ENCODE peak calls at places on chromosomes 13 and 19, in six cellular contexts. One of them, this sample, is unnamed.

GRCh38 chr13:92103673-92104296 is 705.4 kb downstream of the GPC5 start:
- DNase-seq in tibial nerve: no peak
- DNase-seq in osteoblast: no peak
- DNase-seq in fibroblast of lung: peak; percentile 54
- DNase-seq in CD8-positive, alpha-beta T cell: no peak
- DNase-seq in astrocyte of the cerebellum: no peak
- DNase-seq in this sample: no peak

GRCh38 chr13:26037302-26037701 is 14.5 kb downstream of the SHISA2 start:
- DNase-seq in astrocyte of the cerebellum: no peak
- DNase-seq in fibroblast of lung: no peak
- DNase-seq in tibial nerve: no peak
- DNase-seq in osteoblast: no peak
- DNase-seq in CD8-positive, alpha-beta T cell: peak; percentile 30
- DNase-seq in this sample: no peak

GRCh38 chr19:1516395-1516753 is 3.6 kb upstream of the ADAMTSL5 start:
- DNase-seq in fibroblast of lung: no peak
- DNase-seq in astrocyte of the cerebellum: no peak
- DNase-seq in CD8-positive, alpha-beta T cell: no peak
- DNase-seq in osteoblast: peak; percentile 90
- DNase-seq in tibial nerve: no peak
- DNase-seq in this sample: no peak

GRCh38 chr19:39941615-39942507 is 7.4 kb upstream of the FCGBP start:
- DNase-seq in CD8-positive, alpha-beta T cell: peak; percentile 73
- DNase-seq in fibroblast of lung: peak; percentile 34
- DNase-seq in osteoblast: no peak
- DNase-seq in tibial nerve: peak; percentile 20
- DNase-seq in astrocyte of the cerebellum: peak; percentile 2
- DNase-seq in this sample: peak; percentile 15

GRCh38 chr13:101514100-101514499 is 61.6 kb downstream of the ITGBL1 start:
- DNase-seq in astrocyte of the cerebellum: no peak
- DNase-seq in CD8-positive, alpha-beta T cell: no peak
- DNase-seq in osteoblast: no peak
- DNase-seq in fibroblast of lung: no peak
- DNase-seq in tibial nerve: no peak
- DNase-seq in this sample: no peak

GRCh38 chr13:81393686-81394085 is 1052.8 kb upstream of the SPRY2 start:
- DNase-seq in fibroblast of lung: no peak
- DNase-seq in CD8-positive, alpha-beta T cell: no peak
- DNase-seq in astrocyte of the cerebellum: no peak
- DNase-seq in tibial nerve: no peak
- DNase-seq in osteoblast: no peak
- DNase-seq in this sample: no peak

GRCh38 chr19:48752511-48753365 is at the start of gene FUT1:
- DNase-seq in tibial nerve: no peak
- DNase-seq in astrocyte of the cerebellum: no peak
- DNase-seq in osteoblast: peak; percentile 82
- DNase-seq in fibroblast of lung: peak; percentile 40
- DNase-seq in CD8-positive, alpha-beta T cell: peak; percentile 49
- DNase-seq in this sample: no peak

GRCh38 chr13:97880298-97880675 is 73.2 kb upstream of the IPO5 start:
- DNase-seq in fibroblast of lung: no peak
- DNase-seq in osteoblast: peak; percentile 74
- DNase-seq in tibial nerve: no peak
- DNase-seq in astrocyte of the cerebellum: no peak
- DNase-seq in CD8-positive, alpha-beta T cell: no peak
- DNase-seq in this sample: no peak

GRCh38 chr19:678791-679388 is 2.7 kb downstream of the FSTL3 start:
- DNase-seq in fibroblast of lung: no peak
- DNase-seq in tibial nerve: no peak
- DNase-seq in osteoblast: peak; percentile 64
- DNase-seq in CD8-positive, alpha-beta T cell: peak; percentile 18
- DNase-seq in astrocyte of the cerebellum: no peak
- DNase-seq in this sample: no peak

GRCh38 chr19:54137913-54138776 is 583 bp downstream of the CNOT3 start:
- DNase-seq in tibial nerve: no peak
- DNase-seq in osteoblast: peak; percentile 91
- DNase-seq in astrocyte of the cerebellum: no peak
- DNase-seq in fibroblast of lung: no peak
- DNase-seq in CD8-positive, alpha-beta T cell: peak; percentile 49
- DNase-seq in this sample: no peak

GRCh38 chr19:10566658-10567410 is 1.0 kb upstream of the KRI1 start:
- DNase-seq in CD8-positive, alpha-beta T cell: peak; percentile 77
- DNase-seq in tibial nerve: no peak
- DNase-seq in osteoblast: no peak
- DNase-seq in fibroblast of lung: no peak
- DNase-seq in astrocyte of the cerebellum: no peak
- DNase-seq in this sample: no peak
- H3K4me3 ChIP-seq in CD8-positive, alpha-beta T cell: peak overlapping the region; percentile 97
- H3K4me3 ChIP-seq in tibial nerve: peak overlapping the region; percentile 2
- H3K4me3 ChIP-seq in osteoblast: peak overlapping the region; percentile 93
- H3K4me3 ChIP-seq in fibroblast of lung: peak overlapping the region; percentile 43
- H3K4me3 ChIP-seq in astrocyte of the cerebellum: no peak overlapping the region
- H3K4me3 ChIP-seq in this sample: peak overlapping the region; percentile 86

GRCh38 chr19:3557461-3558248 is at the start of gene MFSD12:
- DNase-seq in osteoblast: peak; percentile 100
- DNase-seq in CD8-positive, alpha-beta T cell: peak; percentile 93
- DNase-seq in astrocyte of the cerebellum: peak; percentile 73
- DNase-seq in fibroblast of lung: peak; percentile 93
- DNase-seq in tibial nerve: peak; percentile 91
- DNase-seq in this sample: peak; percentile 91
- TF ChIP-seq CTCF in osteoblast: no peak
- TF ChIP-seq CTCF in CD8-positive, alpha-beta T cell: no peak
- TF ChIP-seq CTCF in astrocyte of the cerebellum: no peak
- TF ChIP-seq CTCF in fibroblast of lung: no peak
- TF ChIP-seq CTCF in tibial nerve: no peak
- TF ChIP-seq CTCF in this sample: no peak

DNA sequence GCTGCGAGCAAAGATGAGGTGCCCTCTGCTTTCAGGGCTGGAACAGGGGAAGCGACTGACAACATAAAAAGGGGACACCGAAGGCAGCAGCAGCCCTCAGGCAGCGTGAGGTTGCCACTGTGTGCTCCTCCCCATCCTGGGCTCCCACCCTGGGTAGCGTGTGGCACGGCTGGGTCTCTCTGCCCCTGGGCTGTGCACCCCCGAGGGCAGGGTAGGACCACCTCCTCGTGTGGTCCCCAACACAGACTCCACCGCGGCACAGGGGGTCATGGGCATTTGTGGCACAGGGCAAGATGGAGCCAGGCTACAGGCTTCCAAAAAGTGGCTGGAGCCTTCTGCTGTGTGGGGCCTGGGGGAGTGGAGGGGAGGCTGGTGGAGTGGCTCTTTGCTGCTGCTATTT is 6.5 kb upstream of the RSPH6A start:
- DNase-seq in astrocyte of the cerebellum: no peak
- DNase-seq in osteoblast: no peak
- DNase-seq in fibroblast of lung: no peak
- DNase-seq in CD8-positive, alpha-beta T cell: no peak
- DNase-seq in tibial nerve: no peak
- DNase-seq in this sample: no peak
- H3K4me3 ChIP-seq in astrocyte of the cerebellum: no peak overlapping the region
- H3K4me3 ChIP-seq in osteoblast: no peak overlapping the region
- H3K4me3 ChIP-seq in fibroblast of lung: no peak overlapping the region
- H3K4me3 ChIP-seq in CD8-positive, alpha-beta T cell: no peak overlapping the region
- H3K4me3 ChIP-seq in tibial nerve: no peak overlapping the region
- H3K4me3 ChIP-seq in this sample: no peak overlapping the region

GRCh38 chr13:99749627-99750026 is 221.9 kb downstream of the ZIC5 start:
- DNase-seq in fibroblast of lung: no peak
- DNase-seq in tibial nerve: no peak
- DNase-seq in CD8-positive, alpha-beta T cell: no peak
- DNase-seq in osteoblast: peak; percentile 66
- DNase-seq in astrocyte of the cerebellum: no peak
- DNase-seq in this sample: no peak
- TF ChIP-seq CTCF in fibroblast of lung: no peak
- TF ChIP-seq CTCF in tibial nerve: no peak
- TF ChIP-seq CTCF in CD8-positive, alpha-beta T cell: no peak
- TF ChIP-seq CTCF in osteoblast: no peak
- TF ChIP-seq CTCF in astrocyte of the cerebellum: no peak
- TF ChIP-seq CTCF in this sample: no peak

GRCh38 chr13:109868583-109869311 is 82.4 kb upstream of the IRS2 start:
- DNase-seq in astrocyte of the cerebellum: no peak
- DNase-seq in fibroblast of lung: no peak
- DNase-seq in tibial nerve: no peak
- DNase-seq in osteoblast: no peak
- DNase-seq in CD8-positive, alpha-beta T cell: no peak
- DNase-seq in this sample: peak; percentile 55

GRCh38 chr13:109870281-109871017 is 84.1 kb upstream of the IRS2 start:
- DNase-seq in astrocyte of the cerebellum: no peak
- DNase-seq in tibial nerve: no peak
- DNase-seq in fibroblast of lung: no peak
- DNase-seq in osteoblast: no peak
- DNase-seq in CD8-positive, alpha-beta T cell: no peak
- DNase-seq in this sample: no peak

GRCh38 chr13:109867766-109868165 is 81.4 kb upstream of the IRS2 start:
- DNase-seq in CD8-positive, alpha-beta T cell: no peak
- DNase-seq in tibial nerve: no peak
- DNase-seq in astrocyte of the cerebellum: no peak
- DNase-seq in osteoblast: no peak
- DNase-seq in fibroblast of lung: no peak
- DNase-seq in this sample: peak; percentile 45

GRCh38 chr13:109871018-109871370 is 84.6 kb upstream of the IRS2 start:
- DNase-seq in tibial nerve: no peak
- DNase-seq in CD8-positive, alpha-beta T cell: no peak
- DNase-seq in fibroblast of lung: peak; percentile 74
- DNase-seq in astrocyte of the cerebellum: no peak
- DNase-seq in osteoblast: peak; percentile 78
- DNase-seq in this sample: peak; percentile 73

GRCh38 chr13:109869312-109870237 is 83.2 kb upstream of the IRS2 start:
- DNase-seq in fibroblast of lung: peak; percentile 70
- DNase-seq in osteoblast: no peak
- DNase-seq in CD8-positive, alpha-beta T cell: peak; percentile 23
- DNase-seq in tibial nerve: no peak
- DNase-seq in astrocyte of the cerebellum: no peak
- DNase-seq in this sample: no peak
- H3K4me3 ChIP-seq in fibroblast of lung: peak overlapping the region; percentile 44
- H3K4me3 ChIP-seq in osteoblast: peak overlapping the region; percentile 57
- H3K4me3 ChIP-seq in CD8-positive, alpha-beta T cell: peak overlapping the region; percentile 30
- H3K4me3 ChIP-seq in tibial nerve: no peak overlapping the region
- H3K4me3 ChIP-seq in astrocyte of the cerebellum: peak overlapping the region; percentile 24
- H3K4me3 ChIP-seq in this sample: no peak overlapping the region

GRCh38 chr13:87669379-87669978 is 1.7 kb upstream of the SLITRK5 start:
- DNase-seq in CD8-positive, alpha-beta T cell: no peak
- DNase-seq in fibroblast of lung: peak; percentile 42
- DNase-seq in osteoblast: no peak
- DNase-seq in astrocyte of the cerebellum: peak; percentile 44
- DNase-seq in tibial nerve: no peak
- DNase-seq in this sample: peak; percentile 31
- TF ChIP-seq CTCF in CD8-positive, alpha-beta T cell: no peak
- TF ChIP-seq CTCF in fibroblast of lung: peak; percentile 75
- TF ChIP-seq CTCF in osteoblast: peak; percentile 39
- TF ChIP-seq CTCF in astrocyte of the cerebellum: peak; percentile 78
- TF ChIP-seq CTCF in tibial nerve: peak; percentile 38
- TF ChIP-seq CTCF in this sample: peak; percentile 66

DNA sequence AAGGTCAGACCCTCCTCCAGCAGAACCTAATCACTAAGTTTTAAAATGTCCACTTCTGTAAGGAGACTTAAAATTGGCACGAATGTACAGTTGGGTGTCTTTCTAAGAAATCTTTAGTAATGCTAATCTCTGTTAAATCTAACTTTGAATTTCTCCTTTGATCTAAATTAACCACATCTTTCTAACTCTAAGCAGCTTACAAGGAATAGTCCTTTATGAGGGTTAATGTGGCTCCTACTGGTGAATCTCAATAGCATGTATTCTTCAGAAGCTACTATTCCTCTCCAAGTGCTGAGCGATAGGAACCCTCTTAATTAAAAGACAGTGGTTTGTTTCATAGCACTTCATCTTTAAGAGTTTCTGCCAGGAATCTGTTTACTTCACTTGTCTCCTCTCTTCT is 57.9 kb downstream of the ATP7B start:
- DNase-seq in astrocyte of the cerebellum: no peak
- DNase-seq in CD8-positive, alpha-beta T cell: no peak
- DNase-seq in osteoblast: no peak
- DNase-seq in fibroblast of lung: no peak
- DNase-seq in tibial nerve: no peak
- DNase-seq in this sample: no peak
- H3K4me3 ChIP-seq in astrocyte of the cerebellum: no peak overlapping the region
- H3K4me3 ChIP-seq in CD8-positive, alpha-beta T cell: no peak overlapping the region
- H3K4me3 ChIP-seq in osteoblast: no peak overlapping the region
- H3K4me3 ChIP-seq in fibroblast of lung: no peak overlapping the region
- H3K4me3 ChIP-seq in tibial nerve: no peak overlapping the region
- H3K4me3 ChIP-seq in this sample: no peak overlapping the region